ENCODE peak calls at places on chromosome 19, in six cellular contexts. L is Peyer's patch, G is H9, P is endodermal cell, F is body of pancreas, J is heart right ventricle. H is an unnamed sample.

GRCh38 chr19:53966931-53967330 is 4.2 kb downstream of the CACNG8 start:
- DNase-seq in L (no peak), G (no peak), P (no peak), F (no peak), J (no peak), H (no peak)

GRCh38 chr19:21463449-21464105 is 41.8 kb upstream of the ZNF429 start:
- DNase-seq in L (peak), G (peak), P (peak), F (peak), J (peak), H (no peak)

GRCh38 chr19:18488838-18489626 is 32.8 kb downstream of the ELL start:
- DNase-seq in L (no peak), G (peak), P (peak), F (peak), J (no peak), H (no peak)

GRCh38 chr19:49771674-49772139 is 4.9 kb downstream of the AP2A1 start:
- DNase-seq in L (no peak), G (no peak), P (no peak), F (no peak), J (no peak), H (no peak)

GRCh38 chr19:56144396-56144795 is 3.3 kb downstream of the ZNF444 start:
- DNase-seq in L (no peak), G (no peak), P (no peak), F (peak), J (no peak), H (no peak)

GRCh38 chr19:3188627-3189596 is 3.2 kb downstream of the NCLN start:
- DNase-seq in L (no peak), G (no peak), P (no peak), F (no peak), J (no peak), H (no peak)

GRCh38 chr19:49422407-49423277 is 599 bp downstream of the PTH2 start:
- DNase-seq in L (no peak), G (peak), P (peak), F (peak), J (no peak), H (no peak)

GRCh38 chr19:7830272-7830771 is 304 bp downstream of the EVI5L start:
- DNase-seq in L (no peak), G (no peak), P (no peak), F (no peak), J (peak), H (no peak)

GRCh38 chr19:32914879-32915278 is 45.3 kb upstream of the SLC7A9 start:
- DNase-seq in L (no peak), G (no peak), P (no peak), F (no peak), J (no peak), H (no peak)

GRCh38 chr19:18173572-18174294 is at the start of gene IFI30:
- DNase-seq in L (peak), G (peak), P (peak), F (peak), J (peak), H (no peak)

GRCh38 chr19:14072535-14073231 is at the start of gene MISP3:
- DNase-seq in L (no peak), G (no peak), P (peak), F (peak), J (no peak), H (no peak)

GRCh38 chr19:17246681-17247425 is 1.1 kb upstream of the NR2F6 start:
- DNase-seq in L (no peak), G (no peak), P (no peak), F (peak), J (peak), H (no peak)

GRCh38 chr19:42857544-42857867 is 22.0 kb downstream of the PSG1 start:
- DNase-seq in L (no peak), G (no peak), P (no peak), F (no peak), J (no peak), H (no peak)

GRCh38 chr19:58570770-58571574 is 2.2 kb downstream of the MZF1 start:
- DNase-seq in L (peak), G (no peak), P (no peak), F (peak), J (peak), H (no peak)

GRCh38 chr19:3817761-3818160 is 31.6 kb upstream of the MATK start:
- DNase-seq in L (no peak), G (no peak), P (no peak), F (no peak), J (no peak), H (no peak)

GRCh38 chr19:52735734-52736133 is 890 bp upstream of the ZNF611 start:
- DNase-seq in L (no peak), G (peak), P (peak), F (peak), J (peak), H (no peak)

GRCh38 chr19:10975374-10976036 is 14.7 kb downstream of the SMARCA4 start:
- DNase-seq in L (no peak), G (no peak), P (no peak), F (peak), J (peak), H (no peak)
- H3K27ac ChIP-seq in L (peak), G (no peak), P (no peak), F (no peak), J (peak), H (peak)

GRCh38 chr19:2046046-2046907 is 4.8 kb downstream of the MKNK2 start:
- DNase-seq in L (no peak), G (peak), P (no peak), F (peak), J (no peak), H (no peak)
- H3K27ac ChIP-seq in L (no peak), G (no peak), P (no peak), F (peak), J (peak), H (no peak)

GRCh38 chr19:46559203-46559602 is 41.9 kb upstream of the CALM3 start:
- DNase-seq in L (no peak), G (peak), P (no peak), F (no peak), J (no peak), H (no peak)
- H3K27ac ChIP-seq in L (no peak), G (no peak), P (no peak), F (no peak), J (no peak), H (no peak)

GRCh38 chr19:19672816-19673215 is 4.2 kb downstream of the ZNF101 start:
- DNase-seq in L (no peak), G (no peak), P (no peak), F (no peak), J (no peak), H (no peak)

GRCh38 chr19:19674315-19674714 is 5.7 kb downstream of the ZNF101 start:
- DNase-seq in L (no peak), G (no peak), P (no peak), F (no peak), J (no peak), H (no peak)

GRCh38 chr19:19668230-19669012 is at the start of gene ZNF101:
- DNase-seq in L (peak), G (peak), P (peak), F (peak), J (peak), H (peak)

GRCh38 chr19:19670070-19670551 is 1.5 kb downstream of the ZNF101 start:
- DNase-seq in L (no peak), G (peak), P (peak), F (no peak), J (no peak), H (no peak)
- H3K27ac ChIP-seq in L (no peak), G (no peak), P (no peak), F (no peak), J (no peak), H (no peak)

GRCh38 chr19:47475460-47475859 is 3.8 kb upstream of the SLC8A2 start:
- DNase-seq in L (no peak), G (no peak), P (no peak), F (no peak), J (no peak), H (no peak)
- H3K27ac ChIP-seq in L (no peak), G (no peak), P (no peak), F (no peak), J (no peak), H (no peak)

DNA sequence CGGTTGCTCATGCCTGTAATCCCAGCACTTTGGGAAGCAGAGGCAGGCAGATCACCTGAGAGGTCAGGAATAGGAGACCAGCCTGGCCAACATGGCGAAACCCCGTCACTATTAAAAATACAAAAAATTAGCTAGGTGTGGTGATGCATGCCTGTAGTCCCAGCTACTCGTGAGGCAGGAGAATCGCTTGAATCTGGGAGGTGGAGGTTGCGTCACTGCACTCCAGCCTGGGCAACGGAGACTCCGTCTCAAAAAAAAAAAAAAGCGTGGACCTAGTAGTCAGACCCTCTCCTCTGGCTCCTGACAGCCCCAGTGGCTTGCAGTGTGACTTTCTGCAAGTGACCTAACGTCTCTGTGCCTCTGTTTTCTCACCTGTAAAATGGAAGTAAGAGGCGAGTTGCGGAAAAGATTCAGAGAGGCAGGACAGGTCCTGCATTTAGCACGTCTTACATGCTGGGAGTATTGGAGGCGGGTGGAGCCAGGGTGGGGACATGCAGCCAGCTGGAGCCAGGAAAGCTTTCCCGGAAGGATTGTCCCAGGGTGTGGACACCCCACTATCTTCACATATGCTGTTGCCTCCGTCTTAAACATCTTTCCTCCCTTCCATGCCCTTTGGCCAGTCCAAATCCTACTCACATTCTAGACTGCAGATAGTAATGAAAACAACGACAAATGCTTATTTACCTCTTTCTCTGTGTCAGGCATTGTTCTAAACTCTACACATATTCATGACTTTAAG is 2.9 kb downstream of the TUBB4A start:
- DNase-seq in L (no peak), G (no peak), P (no peak), F (no peak), J (no peak), H (no peak)
- H3K27ac ChIP-seq in L (no peak), G (no peak), P (no peak), F (no peak), J (no peak), H (no peak)

GRCh38 chr19:35509018-35509652 is 4.3 kb downstream of the DMKN start:
- DNase-seq in L (peak), G (peak), P (peak), F (peak), J (no peak), H (no peak)
- H3K27ac ChIP-seq in L (no peak), G (peak), P (peak), F (peak), J (no peak), H (peak)

H was measured in thoracic aorta.